ENCODE peak calls at places on chromosomes 3 and 15, in four cellular contexts. A is T1000, Z is neural crest cell, T is T-helper 17 cell. G is an unnamed sample.

GRCh38 chr3:37852097-37852496 is 9.6 kb upstream of the CTDSPL start:
- DNase-seq in A (no peak), Z (no peak), T (no peak), G (no peak)

GRCh38 chr3:10337323-10338163 is 16.6 kb upstream of the SEC13 start:
- DNase-seq in A (no peak), Z (no peak), T (no peak), G (no peak)

GRCh38 chr15:31230630-31231485 is 95.8 kb upstream of the KLF13 start:
- DNase-seq in A (no peak), Z (no peak), T (no peak), G (no peak)

GRCh38 chr3:73727117-73727802 is 102.5 kb upstream of the PDZRN3 start:
- DNase-seq in A (peak), Z (peak), T (no peak), G (peak)

GRCh38 chr15:54594115-54594514 is 602.6 kb downstream of the RSL24D1 start:
- DNase-seq in A (no peak), Z (no peak), T (no peak), G (no peak)

GRCh38 chr3:16243706-16244490 is 20.8 kb downstream of the DPH3 start:
- DNase-seq in A (no peak), Z (no peak), T (no peak), G (no peak)

GRCh38 chr3:119497824-119498187 is 541 bp upstream of the TIMMDC1 start:
- DNase-seq in A (no peak), Z (peak), T (no peak), G (no peak)

GRCh38 chr3:120793601-120794000 is 51.1 kb downstream of the GTF2E1 start:
- DNase-seq in A (no peak), Z (no peak), T (no peak), G (no peak)

GRCh38 chr3:186193534-186194450 is 84.9 kb upstream of the ETV5 start:
- DNase-seq in A (no peak), Z (peak), T (no peak), G (no peak)

GRCh38 chr15:76566276-76566675 is 229.7 kb downstream of the ISL2 start:
- DNase-seq in A (no peak), Z (no peak), T (no peak), G (no peak)

GRCh38 chr3:134312873-134313838 is 61.1 kb downstream of the AMOTL2 start:
- DNase-seq in A (no peak), Z (peak), T (no peak), G (peak)

GRCh38 chr3:186316666-186317260 is 45.3 kb downstream of the DGKG start:
- DNase-seq in A (no peak), Z (no peak), T (no peak), G (no peak)

GRCh38 chr3:172522871-172523818 is at the start of gene TNFSF10:
- DNase-seq in A (no peak), Z (peak), T (peak), G (peak)

GRCh38 chr3:77158701-77159100 is 118.8 kb downstream of the ROBO2 start:
- DNase-seq in A (no peak), Z (no peak), T (no peak), G (no peak)

GRCh38 chr3:167700926-167701325 is 33.8 kb downstream of the PDCD10 start:
- DNase-seq in A (no peak), Z (no peak), T (no peak), G (no peak)

G was measured in ascending aorta.